ENCODE peak calls at places on chromosomes 12 and 14, in six cellular contexts. I, J, N, V, L and P are unnamed samples.
A peak's percentile ranks its signal among the peaks of the same experiment; 100 is the strongest.

GRCh38 chr14:36550899-36551298 is 30.9 kb upstream of the NKX2-1 start:
- DNase-seq in J (no peak), V (no peak), N (no peak), L (no peak), I (no peak), P (no peak)

GRCh38 chr12:70052476-70052875 is 190.8 kb upstream of the CNOT2 start:
- DNase-seq in J (no peak), V (no peak), I (no peak), N (no peak), L (no peak), P (no peak)

GRCh38 chr12:94173660-94174265 is 25.4 kb downstream of the PLXNC1 start:
- DNase-seq in L (no peak), J (no peak), V (no peak), I (no peak), N (no peak), P (no peak)

GRCh38 chr12:12704593-12705230 is 8.7 kb upstream of the GPR19 start:
- DNase-seq in V (peak; percentile 98), L (no peak), J (no peak), I (peak; percentile 63), N (peak; percentile 57), P (peak; percentile 96)

GRCh38 chr12:39393890-39394289 is 49.0 kb downstream of the KIF21A start:
- DNase-seq in I (no peak), N (no peak), V (no peak), L (no peak), J (no peak), P (no peak)

GRCh38 chr14:70152704-70153103 is 36.0 kb downstream of the SLC8A3 start:
- DNase-seq in I (no peak), J (no peak), N (no peak), L (no peak), V (no peak), P (no peak)

GRCh38 chr14:104283197-104284106 is 145.1 kb downstream of the KIF26A start:
- DNase-seq in L (no peak), V (no peak), I (no peak), J (peak; percentile 22), N (no peak), P (no peak)

GRCh38 chr12:68203460-68203875 is 22.1 kb downstream of the IL26 start:
- DNase-seq in I (no peak), J (no peak), N (no peak), V (no peak), L (no peak), P (no peak)

GRCh38 chr12:65826513-65827171 is 2.4 kb downstream of the HMGA2 start:
- DNase-seq in V (peak; percentile 81), N (peak; percentile 10), L (no peak), I (no peak), J (no peak), P (peak; percentile 44)

GRCh38 chr12:54360717-54361456 is 3.4 kb downstream of the GPR84 start:
- DNase-seq in V (peak; percentile 91), J (peak; percentile 69), N (peak; percentile 67), L (no peak), I (peak; percentile 71), P (peak; percentile 72)

GRCh38 chr12:105445261-105446015 is 114.9 kb downstream of the C12orf75 start:
- DNase-seq in I (no peak), L (no peak), N (peak; percentile 45), J (no peak), V (no peak), P (peak; percentile 47)

GRCh38 chr14:77040309-77040994 is 11.9 kb upstream of the IRF2BPL start:
- DNase-seq in N (peak; percentile 94), I (peak; percentile 100), L (peak; percentile 93), J (peak; percentile 92), V (peak; percentile 97), P (peak; percentile 99)

GRCh38 chr12:32303171-32303570 is 96.2 kb upstream of the FGD4 start:
- DNase-seq in J (no peak), N (no peak), V (no peak), L (no peak), I (no peak), P (no peak)

GRCh38 chr12:91139981-91140659 is 28.8 kb upstream of the LUM start:
- DNase-seq in L (no peak), I (no peak), N (no peak), V (no peak), J (no peak), P (no peak)

GRCh38 chr14:33165144-33165925 is 226.7 kb downstream of the NPAS3 start:
- DNase-seq in V (no peak), I (no peak), J (no peak), L (no peak), N (no peak), P (no peak)

GRCh38 chr12:122449317-122449716 is 26.8 kb upstream of the CLIP1 start:
- DNase-seq in J (no peak), I (no peak), L (no peak), N (peak; percentile 65), V (no peak), P (peak; percentile 76)

GRCh38 chr14:99512571-99513182 is 31.5 kb downstream of the CCNK start:
- DNase-seq in N (no peak), I (no peak), L (no peak), V (no peak), J (no peak), P (no peak)

GRCh38 chr14:59018978-59019377 is 169.5 kb upstream of the DAAM1 start:
- DNase-seq in L (no peak), N (no peak), V (no peak), I (no peak), J (no peak), P (no peak)

GRCh38 chr12:115910057-115910456 is 367.4 kb downstream of the MED13L start:
- DNase-seq in I (no peak), L (no peak), N (no peak), J (no peak), V (no peak), P (no peak)

GRCh38 chr12:42039146-42039545 is 105.5 kb downstream of the GXYLT1 start:
- DNase-seq in I (no peak), N (no peak), J (no peak), V (peak; percentile 36), L (no peak), P (no peak)

GRCh38 chr12:68623984-68624383 is 13.3 kb downstream of the RAP1B start:
- DNase-seq in N (no peak), V (peak; percentile 35), L (no peak), I (no peak), J (no peak), P (no peak)

GRCh38 chr12:29216797-29217583 is 67.9 kb downstream of the FAR2 start:
- DNase-seq in L (no peak), N (no peak), I (peak; percentile 27), V (no peak), J (no peak), P (no peak)

GRCh38 chr12:53869500-53869899 is 69.1 kb upstream of the HOXC13 start:
- DNase-seq in N (no peak), J (no peak), V (no peak), I (no peak), L (no peak), P (peak; percentile 49)